ENCODE peak calls at places on chromosomes 1 and 21, in eight cellular contexts. One of them, this sample, is unnamed.

GRCh38 chr1:228085287-228085926 is 2.9 kb downstream of the ARF1 start:
- DNase-seq in endothelial cell: no peak
- DNase-seq in colonic mucosa: peak
- DNase-seq in fibroblast of lung: peak
- DNase-seq in HCT116: no peak
- DNase-seq in astrocyte of the cerebellum: peak
- DNase-seq in heart left ventricle: no peak
- DNase-seq in AG04450: peak
- DNase-seq in this sample: peak

GRCh38 chr1:221511797-221512196 is 230.1 kb downstream of the DUSP10 start:
- DNase-seq in HCT116: no peak
- DNase-seq in AG04450: no peak
- DNase-seq in endothelial cell: no peak
- DNase-seq in fibroblast of lung: no peak
- DNase-seq in heart left ventricle: no peak
- DNase-seq in colonic mucosa: no peak
- DNase-seq in astrocyte of the cerebellum: no peak
- DNase-seq in this sample: no peak

GRCh38 chr1:117036018-117036421 is 24.1 kb upstream of the TTF2 start:
- DNase-seq in astrocyte of the cerebellum: no peak
- DNase-seq in fibroblast of lung: no peak
- DNase-seq in AG04450: no peak
- DNase-seq in endothelial cell: no peak
- DNase-seq in HCT116: no peak
- DNase-seq in colonic mucosa: no peak
- DNase-seq in heart left ventricle: no peak
- DNase-seq in this sample: peak

GRCh38 chr1:215566556-215567490 is at the start of gene KCTD3:
- DNase-seq in heart left ventricle: peak
- DNase-seq in HCT116: no peak
- DNase-seq in astrocyte of the cerebellum: peak
- DNase-seq in AG04450: no peak
- DNase-seq in fibroblast of lung: peak
- DNase-seq in colonic mucosa: peak
- DNase-seq in endothelial cell: peak
- DNase-seq in this sample: peak

GRCh38 chr1:243917863-243918565 is 68.0 kb upstream of the AKT3 start:
- DNase-seq in heart left ventricle: no peak
- DNase-seq in fibroblast of lung: peak
- DNase-seq in HCT116: no peak
- DNase-seq in endothelial cell: no peak
- DNase-seq in AG04450: no peak
- DNase-seq in astrocyte of the cerebellum: no peak
- DNase-seq in colonic mucosa: no peak
- DNase-seq in this sample: peak

GRCh38 chr1:235018161-235018560 is 110.5 kb downstream of the TOMM20 start:
- DNase-seq in endothelial cell: no peak
- DNase-seq in AG04450: peak
- DNase-seq in colonic mucosa: no peak
- DNase-seq in astrocyte of the cerebellum: peak
- DNase-seq in HCT116: peak
- DNase-seq in fibroblast of lung: peak
- DNase-seq in heart left ventricle: no peak
- DNase-seq in this sample: peak

GRCh38 chr1:169594391-169594790 is 8.1 kb upstream of the F5 start:
- DNase-seq in heart left ventricle: no peak
- DNase-seq in astrocyte of the cerebellum: no peak
- DNase-seq in fibroblast of lung: no peak
- DNase-seq in AG04450: no peak
- DNase-seq in HCT116: no peak
- DNase-seq in endothelial cell: no peak
- DNase-seq in colonic mucosa: no peak
- DNase-seq in this sample: no peak

GRCh38 chr1:32904797-32905196 is 3.6 kb upstream of the TMEM54 start:
- DNase-seq in endothelial cell: no peak
- DNase-seq in fibroblast of lung: no peak
- DNase-seq in heart left ventricle: no peak
- DNase-seq in astrocyte of the cerebellum: no peak
- DNase-seq in AG04450: no peak
- DNase-seq in HCT116: no peak
- DNase-seq in colonic mucosa: peak
- DNase-seq in this sample: no peak

GRCh38 chr1:116203192-116203723 is 92.1 kb downstream of the MAB21L3 start:
- DNase-seq in HCT116: no peak
- DNase-seq in colonic mucosa: no peak
- DNase-seq in astrocyte of the cerebellum: no peak
- DNase-seq in fibroblast of lung: peak
- DNase-seq in heart left ventricle: no peak
- DNase-seq in AG04450: no peak
- DNase-seq in endothelial cell: no peak
- DNase-seq in this sample: no peak

GRCh38 chr1:90989990-90990389 is 31.8 kb downstream of the ZNF644 start:
- DNase-seq in astrocyte of the cerebellum: no peak
- DNase-seq in AG04450: no peak
- DNase-seq in endothelial cell: no peak
- DNase-seq in fibroblast of lung: no peak
- DNase-seq in colonic mucosa: no peak
- DNase-seq in heart left ventricle: no peak
- DNase-seq in HCT116: no peak
- DNase-seq in this sample: no peak

GRCh38 chr1:11940260-11940921 is 5.9 kb downstream of the PLOD1 start:
- DNase-seq in heart left ventricle: peak
- DNase-seq in astrocyte of the cerebellum: no peak
- DNase-seq in AG04450: no peak
- DNase-seq in fibroblast of lung: no peak
- DNase-seq in endothelial cell: no peak
- DNase-seq in colonic mucosa: peak
- DNase-seq in HCT116: no peak
- DNase-seq in this sample: no peak

GRCh38 chr21:38467369-38467768 is 30.9 kb downstream of the ERG start:
- DNase-seq in HCT116: no peak
- DNase-seq in heart left ventricle: no peak
- DNase-seq in fibroblast of lung: no peak
- DNase-seq in endothelial cell: no peak
- DNase-seq in colonic mucosa: no peak
- DNase-seq in astrocyte of the cerebellum: no peak
- DNase-seq in AG04450: no peak
- DNase-seq in this sample: no peak

GRCh38 chr21:38471766-38472165 is 26.5 kb downstream of the ERG start:
- DNase-seq in astrocyte of the cerebellum: no peak
- DNase-seq in HCT116: no peak
- DNase-seq in AG04450: no peak
- DNase-seq in colonic mucosa: no peak
- DNase-seq in endothelial cell: no peak
- DNase-seq in heart left ventricle: no peak
- DNase-seq in fibroblast of lung: no peak
- DNase-seq in this sample: no peak

GRCh38 chr21:38467911-38468310 is 30.4 kb downstream of the ERG start:
- DNase-seq in heart left ventricle: no peak
- DNase-seq in endothelial cell: no peak
- DNase-seq in astrocyte of the cerebellum: no peak
- DNase-seq in fibroblast of lung: no peak
- DNase-seq in colonic mucosa: no peak
- DNase-seq in AG04450: no peak
- DNase-seq in HCT116: no peak
- DNase-seq in this sample: no peak

GRCh38 chr21:38470762-38471161 is 27.5 kb downstream of the ERG start:
- DNase-seq in endothelial cell: no peak
- DNase-seq in fibroblast of lung: peak
- DNase-seq in astrocyte of the cerebellum: no peak
- DNase-seq in colonic mucosa: no peak
- DNase-seq in HCT116: no peak
- DNase-seq in AG04450: no peak
- DNase-seq in heart left ventricle: no peak
- DNase-seq in this sample: peak

GRCh38 chr21:38468989-38469388 is 29.3 kb downstream of the ERG start:
- DNase-seq in astrocyte of the cerebellum: no peak
- DNase-seq in fibroblast of lung: no peak
- DNase-seq in AG04450: no peak
- DNase-seq in HCT116: no peak
- DNase-seq in heart left ventricle: no peak
- DNase-seq in colonic mucosa: no peak
- DNase-seq in endothelial cell: no peak
- DNase-seq in this sample: no peak
- TF ChIP-seq CTCF in astrocyte of the cerebellum: no peak
- TF ChIP-seq CTCF in fibroblast of lung: no peak
- TF ChIP-seq CTCF in AG04450: no peak
- TF ChIP-seq CTCF in HCT116: no peak
- TF ChIP-seq CTCF in heart left ventricle: no peak
- TF ChIP-seq CTCF in colonic mucosa: no peak
- TF ChIP-seq CTCF in endothelial cell: no peak
- TF ChIP-seq CTCF in this sample: no peak

GRCh38 chr1:63913533-63913932 is 139.7 kb downstream of the ROR1 start:
- DNase-seq in colonic mucosa: no peak
- DNase-seq in fibroblast of lung: no peak
- DNase-seq in HCT116: no peak
- DNase-seq in astrocyte of the cerebellum: no peak
- DNase-seq in endothelial cell: no peak
- DNase-seq in AG04450: no peak
- DNase-seq in heart left ventricle: no peak
- DNase-seq in this sample: no peak

GRCh38 chr1:63914706-63915105 is 140.9 kb downstream of the ROR1 start:
- DNase-seq in astrocyte of the cerebellum: no peak
- DNase-seq in HCT116: no peak
- DNase-seq in endothelial cell: no peak
- DNase-seq in AG04450: no peak
- DNase-seq in fibroblast of lung: no peak
- DNase-seq in colonic mucosa: no peak
- DNase-seq in heart left ventricle: no peak
- DNase-seq in this sample: no peak

GRCh38 chr1:63914241-63914640 is 140.4 kb downstream of the ROR1 start:
- DNase-seq in heart left ventricle: no peak
- DNase-seq in fibroblast of lung: no peak
- DNase-seq in astrocyte of the cerebellum: no peak
- DNase-seq in HCT116: no peak
- DNase-seq in colonic mucosa: no peak
- DNase-seq in endothelial cell: no peak
- DNase-seq in AG04450: no peak
- DNase-seq in this sample: no peak

GRCh38 chr1:63916485-63917360 is 142.9 kb downstream of the ROR1 start:
- DNase-seq in heart left ventricle: no peak
- DNase-seq in astrocyte of the cerebellum: no peak
- DNase-seq in HCT116: no peak
- DNase-seq in AG04450: no peak
- DNase-seq in endothelial cell: no peak
- DNase-seq in fibroblast of lung: no peak
- DNase-seq in colonic mucosa: no peak
- DNase-seq in this sample: no peak

GRCh38 chr1:63915121-63915520 is 141.3 kb downstream of the ROR1 start:
- DNase-seq in fibroblast of lung: peak
- DNase-seq in colonic mucosa: no peak
- DNase-seq in astrocyte of the cerebellum: peak
- DNase-seq in endothelial cell: peak
- DNase-seq in AG04450: no peak
- DNase-seq in HCT116: no peak
- DNase-seq in heart left ventricle: no peak
- DNase-seq in this sample: no peak
- TF ChIP-seq CTCF in fibroblast of lung: peak
- TF ChIP-seq CTCF in colonic mucosa: no peak
- TF ChIP-seq CTCF in astrocyte of the cerebellum: peak
- TF ChIP-seq CTCF in endothelial cell: no peak
- TF ChIP-seq CTCF in AG04450: peak
- TF ChIP-seq CTCF in HCT116: peak
- TF ChIP-seq CTCF in heart left ventricle: no peak
- TF ChIP-seq CTCF in this sample: peak

DNA sequence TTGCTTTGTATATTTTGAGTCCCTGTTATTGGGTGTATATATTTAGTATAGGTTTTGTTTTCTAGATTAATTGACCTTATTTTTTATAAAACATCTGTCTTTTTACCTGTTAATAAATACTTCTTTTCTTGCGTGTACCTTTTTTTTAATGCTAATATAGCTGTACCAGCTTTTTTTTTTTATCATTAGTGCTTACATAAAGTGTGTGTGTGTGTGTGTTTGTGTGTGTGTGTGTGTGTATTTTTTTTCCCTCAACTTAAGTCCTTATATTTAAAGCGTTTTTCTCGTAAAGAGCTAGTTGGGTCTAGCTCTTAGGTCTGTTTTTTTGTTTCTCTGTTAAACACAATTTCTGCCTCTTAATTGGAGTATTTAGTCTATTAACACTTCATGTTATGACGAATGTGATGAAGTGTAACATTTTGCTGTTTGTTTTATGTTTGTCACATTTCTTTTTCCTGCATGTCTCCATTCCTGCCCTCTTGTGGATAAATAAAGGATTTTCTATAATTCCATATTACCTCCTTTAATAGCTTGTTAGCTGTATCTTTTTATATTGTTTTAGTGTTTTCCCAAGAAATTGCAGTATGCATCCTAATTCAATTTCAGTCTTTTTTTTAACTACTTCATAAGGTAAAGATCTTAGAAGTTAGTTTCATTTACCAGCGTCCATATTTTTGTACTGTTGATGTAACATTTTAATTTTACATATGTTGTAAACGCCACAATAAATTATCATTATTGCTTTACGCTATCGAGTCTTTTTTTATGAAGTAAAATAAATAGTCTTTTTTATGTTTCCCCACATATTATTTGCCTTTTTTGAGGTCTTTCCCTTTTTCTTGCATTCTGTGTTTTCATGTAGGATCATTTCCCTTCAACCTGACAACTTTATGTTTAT is 4.3 kb downstream of the PRMT2 start:
- DNase-seq in AG04450: no peak
- DNase-seq in endothelial cell: no peak
- DNase-seq in astrocyte of the cerebellum: no peak
- DNase-seq in HCT116: no peak
- DNase-seq in fibroblast of lung: peak
- DNase-seq in heart left ventricle: no peak
- DNase-seq in colonic mucosa: no peak
- DNase-seq in this sample: peak
- TF ChIP-seq CTCF in AG04450: peak
- TF ChIP-seq CTCF in endothelial cell: peak
- TF ChIP-seq CTCF in astrocyte of the cerebellum: no peak
- TF ChIP-seq CTCF in HCT116: peak
- TF ChIP-seq CTCF in fibroblast of lung: peak
- TF ChIP-seq CTCF in heart left ventricle: peak
- TF ChIP-seq CTCF in colonic mucosa: no peak
- TF ChIP-seq CTCF in this sample: peak

GRCh38 chr1:18681423-18681835 is 50.8 kb downstream of the PAX7 start:
- DNase-seq in colonic mucosa: no peak
- DNase-seq in heart left ventricle: no peak
- DNase-seq in endothelial cell: peak
- DNase-seq in AG04450: no peak
- DNase-seq in HCT116: peak
- DNase-seq in astrocyte of the cerebellum: no peak
- DNase-seq in fibroblast of lung: peak
- DNase-seq in this sample: peak
- TF ChIP-seq CTCF in colonic mucosa: peak
- TF ChIP-seq CTCF in heart left ventricle: peak
- TF ChIP-seq CTCF in endothelial cell: peak
- TF ChIP-seq CTCF in AG04450: peak
- TF ChIP-seq CTCF in HCT116: peak
- TF ChIP-seq CTCF in astrocyte of the cerebellum: peak
- TF ChIP-seq CTCF in fibroblast of lung: peak
- TF ChIP-seq CTCF in this sample: peak

DNA sequence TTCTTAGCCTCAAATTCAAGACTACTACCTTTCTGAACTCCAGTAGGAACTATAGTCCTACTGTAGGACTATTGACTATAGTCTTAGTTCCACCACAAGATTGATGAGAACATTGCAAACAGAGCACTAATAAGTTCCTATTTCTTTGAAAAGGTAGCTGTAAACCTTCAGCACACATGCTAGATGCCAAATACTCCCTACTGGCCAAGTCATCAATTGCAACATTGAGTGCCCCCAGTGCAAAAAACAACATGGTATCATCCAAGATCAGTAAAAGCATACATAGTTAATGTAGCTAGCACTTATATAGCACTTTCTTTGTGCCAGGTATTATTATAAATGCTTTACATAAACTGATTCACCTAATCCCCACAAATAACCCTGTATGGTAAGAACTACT is 99.8 kb downstream of the MRPL39 start:
- DNase-seq in endothelial cell: no peak
- DNase-seq in heart left ventricle: no peak
- DNase-seq in fibroblast of lung: no peak
- DNase-seq in HCT116: no peak
- DNase-seq in astrocyte of the cerebellum: no peak
- DNase-seq in AG04450: no peak
- DNase-seq in colonic mucosa: no peak
- DNase-seq in this sample: peak
- TF ChIP-seq CTCF in endothelial cell: no peak
- TF ChIP-seq CTCF in heart left ventricle: no peak
- TF ChIP-seq CTCF in fibroblast of lung: peak
- TF ChIP-seq CTCF in HCT116: peak
- TF ChIP-seq CTCF in astrocyte of the cerebellum: no peak
- TF ChIP-seq CTCF in AG04450: peak
- TF ChIP-seq CTCF in colonic mucosa: no peak
- TF ChIP-seq CTCF in this sample: peak